ENCODE peak calls at places on chromosomes 7 and 10, in five cellular contexts. One of them, this sample, is unnamed.

GRCh38 chr7:135541029-135541428 is 16.7 kb upstream of the NUP205 start:
- DNase-seq in activated gamma-delta T cell: no peak
- DNase-seq in stomach: no peak
- DNase-seq in activated naive CD4-positive, alpha-beta T cell treated with Interleukin-2 at 50 U/mL for 16 hours: no peak
- DNase-seq in activated T-cell treated with anti-CD3 and anti-CD28 coated beads, Interleukin-2, amount 50 U/mL, for 1 hour: no peak
- DNase-seq in this sample: no peak

GRCh38 chr7:32239764-32240163 is 169.6 kb upstream of the PDE1C start:
- DNase-seq in activated T-cell treated with anti-CD3 and anti-CD28 coated beads, Interleukin-2, amount 50 U/mL, for 1 hour: no peak
- DNase-seq in stomach: no peak
- DNase-seq in activated naive CD4-positive, alpha-beta T cell treated with Interleukin-2 at 50 U/mL for 16 hours: no peak
- DNase-seq in activated gamma-delta T cell: no peak
- DNase-seq in this sample: no peak

GRCh38 chr7:46855851-46856250 is 726.1 kb downstream of the TNS3 start:
- DNase-seq in activated naive CD4-positive, alpha-beta T cell treated with Interleukin-2 at 50 U/mL for 16 hours: no peak
- DNase-seq in activated gamma-delta T cell: no peak
- DNase-seq in activated T-cell treated with anti-CD3 and anti-CD28 coated beads, Interleukin-2, amount 50 U/mL, for 1 hour: no peak
- DNase-seq in stomach: no peak
- DNase-seq in this sample: no peak

GRCh38 chr10:123507298-123507697 is 158.9 kb upstream of the GPR26 start:
- DNase-seq in activated gamma-delta T cell: no peak
- DNase-seq in activated T-cell treated with anti-CD3 and anti-CD28 coated beads, Interleukin-2, amount 50 U/mL, for 1 hour: no peak
- DNase-seq in activated naive CD4-positive, alpha-beta T cell treated with Interleukin-2 at 50 U/mL for 16 hours: no peak
- DNase-seq in stomach: no peak
- DNase-seq in this sample: no peak

GRCh38 chr7:81004098-81004497 is 85.2 kb upstream of the SEMA3C start:
- DNase-seq in activated gamma-delta T cell: no peak
- DNase-seq in activated T-cell treated with anti-CD3 and anti-CD28 coated beads, Interleukin-2, amount 50 U/mL, for 1 hour: no peak
- DNase-seq in stomach: no peak
- DNase-seq in activated naive CD4-positive, alpha-beta T cell treated with Interleukin-2 at 50 U/mL for 16 hours: no peak
- DNase-seq in this sample: no peak

GRCh38 chr10:96548589-96548988 is 34.9 kb upstream of the TLL2 start:
- DNase-seq in activated gamma-delta T cell: no peak
- DNase-seq in stomach: peak
- DNase-seq in activated T-cell treated with anti-CD3 and anti-CD28 coated beads, Interleukin-2, amount 50 U/mL, for 1 hour: no peak
- DNase-seq in activated naive CD4-positive, alpha-beta T cell treated with Interleukin-2 at 50 U/mL for 16 hours: no peak
- DNase-seq in this sample: no peak

GRCh38 chr10:17599089-17599488 is 18.1 kb downstream of the HACD1 start:
- DNase-seq in activated gamma-delta T cell: no peak
- DNase-seq in stomach: no peak
- DNase-seq in activated naive CD4-positive, alpha-beta T cell treated with Interleukin-2 at 50 U/mL for 16 hours: no peak
- DNase-seq in activated T-cell treated with anti-CD3 and anti-CD28 coated beads, Interleukin-2, amount 50 U/mL, for 1 hour: no peak
- DNase-seq in this sample: no peak

GRCh38 chr10:30820282-30820991 is 190.9 kb upstream of the LYZL2 start:
- DNase-seq in activated T-cell treated with anti-CD3 and anti-CD28 coated beads, Interleukin-2, amount 50 U/mL, for 1 hour: no peak
- DNase-seq in activated naive CD4-positive, alpha-beta T cell treated with Interleukin-2 at 50 U/mL for 16 hours: no peak
- DNase-seq in activated gamma-delta T cell: no peak
- DNase-seq in stomach: no peak
- DNase-seq in this sample: no peak

GRCh38 chr10:62414359-62414758 is 40.2 kb downstream of the ZNF365 start:
- DNase-seq in activated naive CD4-positive, alpha-beta T cell treated with Interleukin-2 at 50 U/mL for 16 hours: no peak
- DNase-seq in activated gamma-delta T cell: no peak
- DNase-seq in stomach: no peak
- DNase-seq in activated T-cell treated with anti-CD3 and anti-CD28 coated beads, Interleukin-2, amount 50 U/mL, for 1 hour: no peak
- DNase-seq in this sample: no peak

GRCh38 chr7:156766666-156767065 is 126.1 kb downstream of the RNF32 start:
- DNase-seq in activated T-cell treated with anti-CD3 and anti-CD28 coated beads, Interleukin-2, amount 50 U/mL, for 1 hour: no peak
- DNase-seq in stomach: no peak
- DNase-seq in activated gamma-delta T cell: no peak
- DNase-seq in activated naive CD4-positive, alpha-beta T cell treated with Interleukin-2 at 50 U/mL for 16 hours: no peak
- DNase-seq in this sample: no peak

GRCh38 chr7:142956951-142957623 is 5.1 kb downstream of the KEL start:
- DNase-seq in activated T-cell treated with anti-CD3 and anti-CD28 coated beads, Interleukin-2, amount 50 U/mL, for 1 hour: no peak
- DNase-seq in activated gamma-delta T cell: no peak
- DNase-seq in activated naive CD4-positive, alpha-beta T cell treated with Interleukin-2 at 50 U/mL for 16 hours: no peak
- DNase-seq in stomach: no peak
- DNase-seq in this sample: no peak

GRCh38 chr10:36493511-36493880 is 631.9 kb upstream of the ANKRD30A start:
- DNase-seq in activated T-cell treated with anti-CD3 and anti-CD28 coated beads, Interleukin-2, amount 50 U/mL, for 1 hour: no peak
- DNase-seq in activated gamma-delta T cell: no peak
- DNase-seq in activated naive CD4-positive, alpha-beta T cell treated with Interleukin-2 at 50 U/mL for 16 hours: no peak
- DNase-seq in stomach: no peak
- DNase-seq in this sample: no peak

GRCh38 chr10:89837173-89838001 is 136.0 kb downstream of the KIF20B start:
- DNase-seq in stomach: peak
- DNase-seq in activated naive CD4-positive, alpha-beta T cell treated with Interleukin-2 at 50 U/mL for 16 hours: peak
- DNase-seq in activated gamma-delta T cell: peak
- DNase-seq in activated T-cell treated with anti-CD3 and anti-CD28 coated beads, Interleukin-2, amount 50 U/mL, for 1 hour: peak
- DNase-seq in this sample: peak

GRCh38 chr10:94343159-94343558 is 19.6 kb downstream of the NOC3L start:
- DNase-seq in activated T-cell treated with anti-CD3 and anti-CD28 coated beads, Interleukin-2, amount 50 U/mL, for 1 hour: no peak
- DNase-seq in activated gamma-delta T cell: no peak
- DNase-seq in activated naive CD4-positive, alpha-beta T cell treated with Interleukin-2 at 50 U/mL for 16 hours: no peak
- DNase-seq in stomach: no peak
- DNase-seq in this sample: no peak

GRCh38 chr10:46551701-46552525 is 4.5 kb downstream of the GPRIN2 start:
- DNase-seq in stomach: peak
- DNase-seq in activated T-cell treated with anti-CD3 and anti-CD28 coated beads, Interleukin-2, amount 50 U/mL, for 1 hour: no peak
- DNase-seq in activated naive CD4-positive, alpha-beta T cell treated with Interleukin-2 at 50 U/mL for 16 hours: peak
- DNase-seq in activated gamma-delta T cell: no peak
- DNase-seq in this sample: no peak

GRCh38 chr7:84823530-84823929 is 363.3 kb downstream of the SEMA3D start:
- DNase-seq in activated gamma-delta T cell: no peak
- DNase-seq in stomach: no peak
- DNase-seq in activated T-cell treated with anti-CD3 and anti-CD28 coated beads, Interleukin-2, amount 50 U/mL, for 1 hour: no peak
- DNase-seq in activated naive CD4-positive, alpha-beta T cell treated with Interleukin-2 at 50 U/mL for 16 hours: no peak
- DNase-seq in this sample: no peak

GRCh38 chr10:46555713-46556514 is 544 bp downstream of the GPRIN2 start:
- DNase-seq in activated naive CD4-positive, alpha-beta T cell treated with Interleukin-2 at 50 U/mL for 16 hours: peak
- DNase-seq in stomach: peak
- DNase-seq in activated gamma-delta T cell: no peak
- DNase-seq in activated T-cell treated with anti-CD3 and anti-CD28 coated beads, Interleukin-2, amount 50 U/mL, for 1 hour: no peak
- DNase-seq in this sample: no peak

GRCh38 chr7:134245253-134245652 is 71.5 kb downstream of the SLC35B4 start:
- DNase-seq in stomach: no peak
- DNase-seq in activated naive CD4-positive, alpha-beta T cell treated with Interleukin-2 at 50 U/mL for 16 hours: no peak
- DNase-seq in activated gamma-delta T cell: no peak
- DNase-seq in activated T-cell treated with anti-CD3 and anti-CD28 coated beads, Interleukin-2, amount 50 U/mL, for 1 hour: no peak
- DNase-seq in this sample: no peak

GRCh38 chr10:31582365-31583052 is 263.5 kb downstream of the ZEB1 start:
- DNase-seq in activated T-cell treated with anti-CD3 and anti-CD28 coated beads, Interleukin-2, amount 50 U/mL, for 1 hour: no peak
- DNase-seq in activated naive CD4-positive, alpha-beta T cell treated with Interleukin-2 at 50 U/mL for 16 hours: no peak
- DNase-seq in stomach: no peak
- DNase-seq in activated gamma-delta T cell: no peak
- DNase-seq in this sample: no peak

GRCh38 chr7:20798694-20799121 is 12.0 kb upstream of the SP8 start:
- DNase-seq in activated gamma-delta T cell: no peak
- DNase-seq in activated T-cell treated with anti-CD3 and anti-CD28 coated beads, Interleukin-2, amount 50 U/mL, for 1 hour: no peak
- DNase-seq in stomach: no peak
- DNase-seq in activated naive CD4-positive, alpha-beta T cell treated with Interleukin-2 at 50 U/mL for 16 hours: no peak
- DNase-seq in this sample: no peak

This sample was measured in T-helper 9 cell.